ENCODE peak calls at places on chromosomes 11 and 22, in seven cellular contexts. One of them, this sample, is unnamed.

GRCh38 chr11:88623536-88623935 is 286.0 kb upstream of the CTSC start:
- DNase-seq in frontal cortex: no peak
- DNase-seq in uterus: no peak
- DNase-seq in 8988T: no peak
- DNase-seq in erythroblast: no peak
- DNase-seq in amniotic stem cell: no peak
- DNase-seq in HTR-8/SVneo: no peak
- DNase-seq in this sample: no peak

GRCh38 chr11:65645710-65646109 is 7.8 kb downstream of the SIPA1 start:
- DNase-seq in 8988T: peak
- DNase-seq in uterus: no peak
- DNase-seq in frontal cortex: no peak
- DNase-seq in HTR-8/SVneo: no peak
- DNase-seq in erythroblast: no peak
- DNase-seq in amniotic stem cell: no peak
- DNase-seq in this sample: no peak

GRCh38 chr22:49392247-49392646 is 435.4 kb downstream of the BRD1 start:
- DNase-seq in erythroblast: no peak
- DNase-seq in amniotic stem cell: no peak
- DNase-seq in frontal cortex: no peak
- DNase-seq in uterus: no peak
- DNase-seq in 8988T: no peak
- DNase-seq in HTR-8/SVneo: no peak
- DNase-seq in this sample: no peak

GRCh38 chr11:93813974-93814373 is 29.9 kb downstream of the MED17 start:
- DNase-seq in erythroblast: no peak
- DNase-seq in amniotic stem cell: no peak
- DNase-seq in uterus: no peak
- DNase-seq in 8988T: no peak
- DNase-seq in HTR-8/SVneo: no peak
- DNase-seq in frontal cortex: no peak
- DNase-seq in this sample: no peak

GRCh38 chr11:3920148-3920852 is 64.8 kb downstream of the STIM1 start:
- DNase-seq in amniotic stem cell: no peak
- DNase-seq in HTR-8/SVneo: no peak
- DNase-seq in 8988T: no peak
- DNase-seq in erythroblast: peak
- DNase-seq in uterus: peak
- DNase-seq in frontal cortex: no peak
- DNase-seq in this sample: peak

GRCh38 chr11:65849366-65849765 is 8.6 kb downstream of the CFL1 start:
- DNase-seq in uterus: no peak
- DNase-seq in erythroblast: no peak
- DNase-seq in amniotic stem cell: no peak
- DNase-seq in 8988T: no peak
- DNase-seq in HTR-8/SVneo: no peak
- DNase-seq in frontal cortex: no peak
- DNase-seq in this sample: no peak

GRCh38 chr22:45612940-45613339 is 58.7 kb upstream of the ATXN10 start:
- DNase-seq in erythroblast: no peak
- DNase-seq in uterus: no peak
- DNase-seq in frontal cortex: no peak
- DNase-seq in 8988T: no peak
- DNase-seq in HTR-8/SVneo: no peak
- DNase-seq in amniotic stem cell: no peak
- DNase-seq in this sample: no peak

GRCh38 chr11:76321340-76321739 is 59.6 kb downstream of the THAP12 start:
- DNase-seq in uterus: no peak
- DNase-seq in erythroblast: no peak
- DNase-seq in frontal cortex: no peak
- DNase-seq in 8988T: no peak
- DNase-seq in HTR-8/SVneo: no peak
- DNase-seq in amniotic stem cell: no peak
- DNase-seq in this sample: no peak